ENCODE peak calls at places on chromosomes 16 and 17, in four cellular contexts. F is H1, T is K562, B is HepG2. K is an unnamed sample.

GRCh38 chr17:56292628-56293027 is 139.4 kb downstream of the ANKFN1 start:
- DNase-seq in B (no peak), T (no peak), F (no peak), K (no peak)

GRCh38 chr16:84543931-84544776 is 39.7 kb upstream of the MEAK7 start:
- DNase-seq in F (no peak), T (no peak), B (no peak), K (no peak)

GRCh38 chr16:15861996-15862395 is 5.2 kb upstream of the MYH11 start:
- DNase-seq in F (no peak), T (no peak), B (no peak), K (no peak)

GRCh38 chr16:85126731-85127662 is 14.7 kb upstream of the CIBAR2 start:
- DNase-seq in T (peak), B (no peak), F (peak), K (no peak)

GRCh38 chr16:20181949-20182348 is 108.3 kb upstream of the GPR139 start:
- DNase-seq in B (no peak), F (no peak), T (no peak), K (no peak)

GRCh38 chr17:7058831-7059447 is 15.0 kb upstream of the SLC16A11 start:
- DNase-seq in B (no peak), T (no peak), F (no peak), K (no peak)

GRCh38 chr16:17512636-17513220 is 42.0 kb upstream of the XYLT1 start:
- DNase-seq in B (no peak), T (no peak), F (no peak), K (no peak)

GRCh38 chr16:66905633-66906539 is 12.8 kb downstream of the CDH16 start:
- DNase-seq in F (no peak), B (peak), T (peak), K (no peak)

GRCh38 chr16:58105619-58106018 is 23.6 kb downstream of the CFAP20 start:
- DNase-seq in F (no peak), T (no peak), B (no peak), K (no peak)

GRCh38 chr16:68062910-68063393 is 22.2 kb upstream of the NFATC3 start:
- DNase-seq in T (no peak), B (no peak), F (no peak), K (no peak)

GRCh38 chr17:74280093-74280513 is 6.1 kb downstream of the DNAI2 start:
- DNase-seq in B (no peak), F (no peak), T (no peak), K (no peak)

GRCh38 chr17:30346211-30346831 is 12.5 kb upstream of the TMIGD1 start:
- DNase-seq in F (no peak), T (no peak), B (peak), K (no peak)

GRCh38 chr17:8674344-8675305 is 44.1 kb upstream of the MYH10 start:
- DNase-seq in T (no peak), F (no peak), B (no peak), K (no peak)

GRCh38 chr17:31877911-31878702 is 19.1 kb upstream of the COPRS start:
- DNase-seq in F (no peak), T (no peak), B (no peak), K (no peak)

GRCh38 chr16:81770008-81770407 is 9.1 kb upstream of the PLCG2 start:
- DNase-seq in F (no peak), B (no peak), T (no peak), K (no peak)

GRCh38 chr17:6752068-6752909 is 3.6 kb upstream of the XAF1 start:
- DNase-seq in F (no peak), T (no peak), B (peak), K (no peak)

GRCh38 chr17:72030067-72030899 is 90.5 kb upstream of the SOX9 start:
- DNase-seq in T (no peak), F (peak), B (peak), K (no peak)

GRCh38 chr16:66899945-66900688 is 18.6 kb downstream of the CDH16 start:
- DNase-seq in B (peak), T (peak), F (no peak), K (no peak)

GRCh38 chr16:57826040-57826434 is 23.7 kb upstream of the KIFC3 start:
- DNase-seq in F (no peak), T (no peak), B (no peak), K (no peak)

GRCh38 chr16:82748026-82748425 is 121.3 kb downstream of the CDH13 start:
- DNase-seq in T (no peak), B (no peak), F (no peak), K (no peak)

GRCh38 chr17:76706817-76707216 is 3.9 kb downstream of the MXRA7 start:
- DNase-seq in T (no peak), F (no peak), B (no peak), K (no peak)

GRCh38 chr16:71937868-71938510 is 42.7 kb downstream of the IST1 start:
- DNase-seq in T (no peak), B (no peak), F (peak), K (no peak)

GRCh38 chr17:78400581-78401240 is 22.3 kb downstream of the PGS1 start:
- DNase-seq in B (no peak), T (no peak), F (no peak), K (no peak)

GRCh38 chr17:74992223-74992622 is 4.8 kb downstream of the CDR2L start:
- DNase-seq in F (no peak), T (no peak), B (no peak), K (no peak)

GRCh38 chr16:7714775-7715174 is 382.1 kb downstream of the RBFOX1 start:
- DNase-seq in F (no peak), B (no peak), T (no peak), K (no peak)

GRCh38 chr17:41836550-41837196 is 641 bp upstream of the NT5C3B start:
- DNase-seq in B (no peak), F (no peak), T (no peak), K (no peak)

GRCh38 chr17:56593741-56594527 is 435 bp downstream of the NOG start:
- DNase-seq in T (no peak), B (peak), F (peak), K (no peak)

GRCh38 chr17:36529121-36529520 is 5.5 kb downstream of the MYO19 start:
- DNase-seq in T (no peak), B (no peak), F (no peak), K (no peak)

GRCh38 chr17:143785-144281 is 6.5 kb downstream of the SCGB1C2 start:
- DNase-seq in B (peak), T (peak), F (peak), K (peak)

GRCh38 chr17:44758414-44759095 is at the start of gene ADAM11:
- DNase-seq in F (peak), T (peak), B (no peak), K (no peak)

GRCh38 chr17:78665952-78666920 is 89.0 kb upstream of the DNAH17 start:
- DNase-seq in B (peak), F (no peak), T (peak), K (no peak)

GRCh38 chr17:7063518-7064094 is 16.4 kb downstream of the CLEC10A start:
- DNase-seq in F (no peak), B (no peak), T (no peak), K (no peak)

GRCh38 chr16:90046971-90047713 is 27.9 kb upstream of the DBNDD1 start:
- DNase-seq in F (peak), T (no peak), B (peak), K (no peak)

GRCh38 chr16:1107141-1107540 is 11.1 kb upstream of the C1QTNF8 start:
- DNase-seq in T (no peak), B (no peak), F (no peak), K (no peak)
- TF ChIP-seq FOSL1 in T (no peak), B (no peak), F (no peak), K (no peak)

DNA sequence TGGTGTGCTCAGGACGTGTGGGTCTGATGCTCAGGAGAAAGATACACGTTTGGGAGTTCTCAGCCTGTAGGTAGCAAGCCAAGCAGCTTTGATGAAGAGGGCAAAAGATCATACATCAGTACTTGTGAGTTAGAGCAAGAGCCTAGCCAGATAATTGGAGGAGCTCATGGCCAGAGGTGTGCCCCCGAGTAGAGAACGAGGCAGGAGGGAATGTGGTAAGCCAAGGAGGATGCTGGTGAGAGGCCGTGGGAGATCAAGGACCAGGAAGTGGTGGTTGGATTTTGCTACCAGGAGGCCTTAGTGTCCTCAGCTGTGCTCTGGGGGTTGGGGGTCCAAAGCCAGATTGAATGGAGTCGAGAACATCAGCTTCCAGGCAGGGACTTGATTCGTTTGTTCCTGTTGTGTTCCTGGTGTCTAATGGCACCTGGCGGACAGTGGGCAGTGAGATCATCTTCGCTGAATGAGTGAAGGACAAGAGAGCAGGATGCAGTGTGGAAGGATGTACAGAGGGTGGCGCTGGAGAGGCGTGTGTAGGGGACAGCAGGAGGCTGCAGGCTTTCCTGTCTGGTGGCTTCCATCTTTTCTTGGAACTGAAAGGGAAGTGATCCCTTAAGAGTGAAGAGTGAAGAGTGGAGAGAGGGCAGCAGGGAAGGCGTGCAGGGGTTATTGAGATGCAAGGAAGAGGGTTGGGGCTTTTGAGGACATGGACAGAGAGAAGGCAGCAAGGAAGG is 11.6 kb downstream of the FBXL19 start:
- DNase-seq in B (peak), F (peak), T (peak), K (no peak)
- TF ChIP-seq FOSL1 in B (no peak), F (no peak), T (no peak), K (no peak)

DNA sequence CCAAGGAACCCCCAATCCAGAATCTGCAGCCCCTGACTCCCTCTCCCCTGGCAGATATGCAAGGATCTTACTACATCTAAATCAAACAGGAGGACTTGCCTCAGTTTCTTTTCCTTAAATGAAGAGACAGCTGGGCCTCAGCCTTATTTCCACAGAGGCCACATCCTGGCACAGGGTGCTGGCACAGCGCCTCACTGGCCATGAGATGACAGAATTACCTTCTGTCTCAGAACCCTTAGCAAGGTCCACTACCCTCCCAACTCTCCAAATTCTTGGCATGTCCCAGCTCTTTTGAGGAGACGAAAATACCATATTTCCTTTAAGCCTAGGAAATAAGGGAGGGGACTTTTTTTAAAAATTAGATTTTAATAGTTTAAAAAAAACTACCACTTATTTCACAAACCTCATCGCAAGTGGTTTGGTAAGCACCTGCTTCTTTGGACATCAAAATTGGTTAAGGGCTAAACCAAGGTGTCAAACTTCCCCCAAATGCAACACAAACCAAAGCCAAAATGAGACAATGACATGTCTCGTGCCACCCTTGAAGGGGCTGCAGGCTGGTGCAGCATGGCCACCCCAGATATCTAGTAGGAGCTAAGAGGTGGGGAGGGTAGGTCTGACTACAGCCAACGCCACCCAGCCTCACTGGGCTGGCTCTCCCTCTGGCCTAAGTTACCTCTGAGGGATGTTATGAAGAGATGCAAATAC is 25.3 kb downstream of the FAM117A start:
- DNase-seq in T (no peak), B (no peak), F (no peak), K (no peak)
- TF ChIP-seq FOSL1 in T (no peak), B (no peak), F (no peak), K (no peak)

DNA sequence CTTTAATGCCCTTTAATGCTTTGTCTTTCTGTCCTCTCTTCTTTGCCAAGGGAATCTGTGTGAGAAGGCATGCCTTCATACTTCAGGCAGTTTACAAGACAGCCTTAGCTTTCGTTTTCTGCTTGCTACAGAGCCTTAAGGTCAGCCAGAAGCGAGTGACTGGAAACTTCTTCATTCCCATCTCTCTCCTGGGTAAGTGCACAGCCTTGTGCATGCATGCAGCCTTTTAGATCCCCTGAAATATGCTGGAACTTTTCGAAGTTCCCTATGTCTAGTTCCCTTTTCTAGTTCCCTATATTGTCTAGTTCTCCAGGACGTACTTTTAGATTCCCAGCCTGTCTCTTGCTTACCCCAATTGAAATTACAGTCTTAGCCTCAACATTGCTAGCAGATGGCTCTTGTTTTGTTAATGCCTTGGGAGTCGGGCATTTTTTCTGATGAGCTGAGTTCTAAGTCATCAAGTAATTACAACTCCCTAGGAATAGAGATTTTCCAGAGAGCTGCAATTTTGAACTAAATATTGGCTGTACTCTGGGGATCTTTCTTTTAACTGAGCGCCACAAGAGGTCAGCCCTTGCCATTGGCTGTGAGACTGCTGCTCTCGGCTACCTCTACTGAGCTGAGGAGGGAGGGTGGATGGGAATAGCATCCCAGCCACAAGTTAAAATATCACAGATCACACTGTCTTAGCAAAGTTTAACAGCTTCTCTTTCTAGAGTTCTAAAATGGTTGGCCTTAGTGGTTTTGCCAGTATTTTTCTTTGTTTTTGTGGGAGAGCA is 22.7 kb upstream of the PPM1D start:
- DNase-seq in T (peak), B (peak), F (no peak), K (no peak)
- TF ChIP-seq FOSL1 in T (no peak), B (no peak), F (no peak), K (no peak)

DNA sequence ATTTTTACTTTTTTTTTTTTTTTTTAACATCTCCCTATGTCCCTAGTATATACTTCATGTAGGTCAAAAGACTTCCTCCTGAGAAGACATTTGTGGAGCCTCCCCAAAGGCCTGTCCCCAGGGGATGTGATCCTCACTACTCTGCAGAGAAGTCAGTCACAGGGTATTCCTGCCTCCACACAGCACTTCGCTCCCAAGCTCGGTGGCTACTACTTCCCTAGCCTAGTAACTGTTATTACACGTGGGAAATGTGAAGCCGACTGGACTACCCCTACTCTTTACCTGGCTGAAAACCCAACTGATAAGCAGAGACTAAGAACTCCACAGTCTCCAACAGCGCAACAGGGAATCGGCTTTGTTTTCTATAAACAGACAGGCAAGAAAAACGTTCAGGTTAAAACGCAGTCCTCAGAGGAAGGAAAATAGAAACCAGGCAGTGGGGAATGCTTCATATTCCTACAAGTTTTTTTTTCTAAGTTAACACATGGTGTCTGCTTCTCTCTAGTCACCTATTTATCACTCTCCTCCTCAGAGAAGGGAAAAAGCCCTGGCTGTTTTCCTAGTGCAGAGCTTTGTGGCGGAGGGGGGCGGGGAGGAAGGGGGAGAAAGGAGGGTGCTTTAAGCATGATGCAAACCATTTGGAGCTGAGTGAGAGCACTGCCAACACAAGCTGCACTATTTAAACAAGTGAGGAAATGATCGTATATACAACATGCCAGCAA is 117.0 kb downstream of the HIC1 start:
- DNase-seq in F (no peak), T (no peak), B (peak), K (no peak)
- TF ChIP-seq FOSL1 in F (no peak), T (no peak), B (no peak), K (no peak)

GRCh38 chr17:50559674-50560184 is 786 bp upstream of the CACNA1G start:
- DNase-seq in F (peak), T (peak), B (no peak), K (peak)
- TF ChIP-seq FOSL1 in F (no peak), T (no peak), B (no peak), K (no peak)

DNA sequence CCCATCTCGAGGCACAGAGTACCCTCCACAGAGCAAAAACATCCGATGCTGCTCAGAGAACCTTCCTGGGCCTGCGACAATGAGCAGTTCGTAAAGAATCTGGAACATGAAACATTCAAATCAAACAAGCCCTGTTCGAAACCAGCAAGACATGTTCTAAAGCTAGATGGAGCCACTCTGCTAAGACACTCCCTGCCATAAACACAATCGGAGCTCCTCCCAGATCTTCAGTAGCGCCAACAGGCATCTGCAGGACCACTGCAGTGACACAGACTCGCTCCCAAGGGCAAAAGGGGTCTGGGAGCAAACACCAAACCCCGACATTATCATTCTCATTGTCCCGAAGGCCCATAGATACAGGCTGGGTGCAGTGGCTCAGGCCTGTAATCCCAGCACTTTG is 108.7 kb downstream of the ZFHX3 start:
- DNase-seq in B (no peak), F (no peak), T (no peak), K (no peak)
- TF ChIP-seq FOSL1 in B (no peak), F (no peak), T (no peak), K (no peak)

DNA sequence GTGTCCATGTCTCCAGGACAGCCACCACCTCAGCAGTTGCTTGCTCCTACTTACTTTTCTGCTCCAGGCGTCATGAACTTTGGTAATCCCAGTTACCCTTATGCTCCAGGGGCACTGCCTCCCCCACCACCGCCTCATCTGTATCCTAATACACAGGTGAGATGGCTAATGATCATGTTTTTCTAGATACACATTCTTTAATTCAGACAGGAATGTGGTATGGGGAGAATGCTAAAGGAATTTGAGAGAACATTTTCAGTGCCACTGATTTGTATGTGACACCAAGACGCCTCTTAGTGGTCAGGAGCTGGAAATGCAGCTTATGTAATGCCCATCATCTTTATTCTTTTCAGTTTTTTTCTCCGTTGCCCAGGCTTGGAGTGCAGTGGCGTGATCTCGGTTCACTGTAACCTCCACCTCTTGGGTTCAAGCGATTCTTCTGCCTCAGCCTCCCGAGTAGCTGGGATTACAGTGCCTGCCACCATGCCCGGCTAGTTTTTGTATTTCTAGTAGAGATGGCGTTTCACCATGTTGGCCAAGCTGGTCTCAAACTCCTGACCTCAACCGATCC is 8.9 kb upstream of the RAPGEFL1 start:
- DNase-seq in F (peak), B (peak), T (peak), K (peak)
- TF ChIP-seq FOSL1 in F (no peak), B (no peak), T (no peak), K (no peak)

K was measured in HCT116.